ENCODE peak calls at places on chromosomes 2 and 18, in five cellular contexts. One of them, this sample, is unnamed.

GRCh38 chr2:217379807-217380206 is 519.9 kb upstream of the TNP1 start:
- DNase-seq in NCI-H345: no peak
- DNase-seq in NCI-H2029 treated with DMSO at 0.1 percent for 48 hours: no peak
- DNase-seq in foreskin fibroblast: no peak
- DNase-seq in tibial artery: no peak
- DNase-seq in this sample: no peak

GRCh38 chr2:174835797-174836255 is 71.6 kb upstream of the CHRNA1 start:
- DNase-seq in NCI-H345: no peak
- DNase-seq in tibial artery: no peak
- DNase-seq in foreskin fibroblast: peak
- DNase-seq in NCI-H2029 treated with DMSO at 0.1 percent for 48 hours: no peak
- DNase-seq in this sample: no peak

GRCh38 chr18:11728247-11728646 is 39.2 kb downstream of the GNAL start:
- DNase-seq in tibial artery: no peak
- DNase-seq in foreskin fibroblast: peak
- DNase-seq in NCI-H345: no peak
- DNase-seq in NCI-H2029 treated with DMSO at 0.1 percent for 48 hours: no peak
- DNase-seq in this sample: no peak

GRCh38 chr2:84459028-84459943 is at the start of gene SUCLG1:
- DNase-seq in NCI-H2029 treated with DMSO at 0.1 percent for 48 hours: peak
- DNase-seq in NCI-H345: peak
- DNase-seq in foreskin fibroblast: peak
- DNase-seq in tibial artery: peak
- DNase-seq in this sample: peak

GRCh38 chr2:42125887-42126594 is 43.1 kb upstream of the EML4 start:
- DNase-seq in tibial artery: no peak
- DNase-seq in NCI-H2029 treated with DMSO at 0.1 percent for 48 hours: no peak
- DNase-seq in foreskin fibroblast: no peak
- DNase-seq in NCI-H345: no peak
- DNase-seq in this sample: no peak

GRCh38 chr2:74008761-74009395 is 24.2 kb downstream of the TET3 start:
- DNase-seq in foreskin fibroblast: peak
- DNase-seq in NCI-H2029 treated with DMSO at 0.1 percent for 48 hours: no peak
- DNase-seq in tibial artery: no peak
- DNase-seq in NCI-H345: no peak
- DNase-seq in this sample: no peak

GRCh38 chr2:46198931-46199330 is 98.3 kb upstream of the EPAS1 start:
- DNase-seq in NCI-H2029 treated with DMSO at 0.1 percent for 48 hours: no peak
- DNase-seq in tibial artery: no peak
- DNase-seq in NCI-H345: no peak
- DNase-seq in foreskin fibroblast: no peak
- DNase-seq in this sample: no peak

GRCh38 chr2:9473308-9473984 is 905 bp upstream of the IAH1 start:
- DNase-seq in foreskin fibroblast: no peak
- DNase-seq in NCI-H345: peak
- DNase-seq in tibial artery: no peak
- DNase-seq in NCI-H2029 treated with DMSO at 0.1 percent for 48 hours: no peak
- DNase-seq in this sample: no peak

GRCh38 chr18:77062518-77063003 is 70.0 kb downstream of the MBP start:
- DNase-seq in tibial artery: no peak
- DNase-seq in NCI-H345: no peak
- DNase-seq in NCI-H2029 treated with DMSO at 0.1 percent for 48 hours: peak
- DNase-seq in foreskin fibroblast: no peak
- DNase-seq in this sample: no peak

GRCh38 chr2:74391209-74391579 is 11.1 kb upstream of the DCTN1 start:
- DNase-seq in foreskin fibroblast: peak
- DNase-seq in tibial artery: no peak
- DNase-seq in NCI-H345: no peak
- DNase-seq in NCI-H2029 treated with DMSO at 0.1 percent for 48 hours: no peak
- DNase-seq in this sample: no peak

GRCh38 chr2:159009940-159010339 is 41.5 kb downstream of the TANC1 start:
- DNase-seq in foreskin fibroblast: peak
- DNase-seq in tibial artery: no peak
- DNase-seq in NCI-H2029 treated with DMSO at 0.1 percent for 48 hours: no peak
- DNase-seq in NCI-H345: no peak
- DNase-seq in this sample: no peak

GRCh38 chr2:86031606-86032005 is 74.1 kb downstream of the POLR1A start:
- DNase-seq in NCI-H345: no peak
- DNase-seq in tibial artery: no peak
- DNase-seq in foreskin fibroblast: no peak
- DNase-seq in NCI-H2029 treated with DMSO at 0.1 percent for 48 hours: no peak
- DNase-seq in this sample: no peak

GRCh38 chr18:3319399-3319798 is 57.5 kb downstream of the MYL12B start:
- DNase-seq in tibial artery: no peak
- DNase-seq in NCI-H2029 treated with DMSO at 0.1 percent for 48 hours: no peak
- DNase-seq in NCI-H345: no peak
- DNase-seq in foreskin fibroblast: no peak
- DNase-seq in this sample: no peak

GRCh38 chr2:238286987-238287386 is 1.4 kb downstream of the PER2 start:
- DNase-seq in foreskin fibroblast: peak
- DNase-seq in tibial artery: no peak
- DNase-seq in NCI-H2029 treated with DMSO at 0.1 percent for 48 hours: no peak
- DNase-seq in NCI-H345: no peak
- DNase-seq in this sample: no peak